ENCODE peak calls at places on chromosomes 13 and 19, in eight cellular contexts. S is cardiac muscle cell; P is AG04449; Y is A549; J is right lobe of liver; G is CD8-positive, alpha-beta T cell; V is uterus; F is cardiac fibroblast. L is an unnamed sample.

GRCh38 chr19:28544451-28545261 is 668.3 kb downstream of the UQCRFS1 start:
- DNase-seq in S (no peak), P (no peak), Y (no peak), J (no peak), G (no peak), V (no peak), F (no peak), L (no peak)

GRCh38 chr19:18675779-18676178 is 7.7 kb upstream of the CRTC1 start:
- DNase-seq in S (no peak), P (no peak), Y (no peak), J (no peak), G (no peak), V (no peak), F (peak; percentile 34), L (no peak)

GRCh38 chr19:45767881-45768643 is 990 bp downstream of the SIX5 start:
- DNase-seq in S (peak; percentile 74), P (no peak), Y (peak; percentile 89), J (peak; percentile 78), G (no peak), V (peak; percentile 75), F (peak; percentile 76), L (peak; percentile 45)

GRCh38 chr19:9945319-9945966 is 9.1 kb upstream of the OLFM2 start:
- DNase-seq in S (no peak), P (peak; percentile 98), Y (peak; percentile 37), J (peak; percentile 62), G (no peak), V (peak; percentile 98), F (peak; percentile 99), L (no peak)

GRCh38 chr19:39645800-39646411 is 9.8 kb upstream of the LGALS16 start:
- DNase-seq in S (peak; percentile 55), P (no peak), Y (no peak), J (no peak), G (no peak), V (no peak), F (peak; percentile 31), L (no peak)

GRCh38 chr19:53158119-53158656 is 665 bp downstream of the ZNF347 start:
- DNase-seq in S (peak; percentile 56), P (no peak), Y (no peak), J (peak; percentile 42), G (no peak), V (peak; percentile 29), F (peak; percentile 31), L (peak; percentile 32)

GRCh38 chr13:102724923-102725322 is 30.1 kb upstream of the METTL21C start:
- DNase-seq in S (peak; percentile 3), P (peak; percentile 23), Y (peak; percentile 42), J (peak; percentile 49), G (no peak), V (no peak), F (peak; percentile 75), L (no peak)

GRCh38 chr13:45167611-45168554 is 33.0 kb downstream of the KCTD4 start:
- DNase-seq in S (no peak), P (no peak), Y (peak; percentile 63), J (peak; percentile 59), G (no peak), V (no peak), F (peak; percentile 25), L (no peak)

GRCh38 chr19:50478901-50479715 is 2.5 kb upstream of the GARIN5A start:
- DNase-seq in S (peak; percentile 64), P (no peak), Y (peak; percentile 89), J (no peak), G (no peak), V (no peak), F (peak; percentile 61), L (no peak)

GRCh38 chr19:49229416-49229815 is 71.8 kb downstream of the TRPM4 start:
- DNase-seq in S (no peak), P (no peak), Y (no peak), J (no peak), G (no peak), V (no peak), F (no peak), L (no peak)

GRCh38 chr19:46383846-46384245 is 29.5 kb downstream of the CCDC8 start:
- DNase-seq in S (no peak), P (no peak), Y (no peak), J (peak; percentile 42), G (no peak), V (no peak), F (no peak), L (no peak)

GRCh38 chr19:58406818-58407657 is 1.4 kb upstream of the ZNF584 start:
- DNase-seq in S (no peak), P (no peak), Y (peak; percentile 60), J (no peak), G (no peak), V (no peak), F (no peak), L (no peak)
- TF ChIP-seq CTCF in S (peak; percentile 40), P (no peak), Y (peak; percentile 35), J (peak; percentile 11), G (no peak), V (no peak), F (peak; percentile 43), L (no peak)

DNA sequence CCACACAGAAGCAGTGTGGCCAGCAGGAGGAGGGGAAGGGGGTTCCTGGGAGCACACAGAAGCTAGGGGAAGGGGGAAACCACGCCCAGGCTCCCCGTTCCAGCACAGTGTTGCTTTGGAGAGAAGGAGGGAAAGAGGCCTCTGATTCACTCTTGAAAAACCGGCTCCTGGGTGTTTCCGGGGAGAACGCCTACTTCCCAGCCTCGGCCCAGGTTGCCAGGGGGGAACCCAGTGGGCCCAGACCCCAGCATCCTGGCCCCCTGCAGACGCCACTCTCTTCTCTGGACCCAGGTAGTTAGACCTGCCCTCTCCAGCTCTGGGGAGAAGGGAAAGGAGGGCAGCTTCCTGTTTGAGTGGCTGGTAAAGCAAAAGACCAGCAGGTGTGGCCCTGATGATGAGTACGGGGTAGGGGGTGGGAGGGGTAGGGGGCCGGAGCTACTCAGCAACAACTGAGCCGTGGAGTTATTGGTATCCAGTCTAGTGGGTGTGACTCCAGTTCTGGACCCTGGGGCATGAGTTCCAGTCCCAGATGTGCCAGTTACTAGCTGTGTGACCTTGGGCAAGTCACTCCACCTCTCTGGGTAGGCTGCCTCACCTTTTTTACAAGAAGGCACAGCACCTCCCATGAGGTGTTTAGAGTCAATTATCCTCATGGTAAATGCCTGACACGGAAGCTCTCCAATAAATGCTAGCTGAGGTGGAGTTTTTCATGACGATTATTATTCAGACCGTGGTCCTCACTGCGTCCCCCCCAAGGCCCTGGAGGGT is 833 bp downstream of the GIPC1 start:
- DNase-seq in S (no peak), P (no peak), Y (no peak), J (no peak), G (no peak), V (no peak), F (no peak), L (no peak)
- TF ChIP-seq CTCF in S (no peak), P (no peak), Y (no peak), J (no peak), G (no peak), V (no peak), F (no peak), L (no peak)

GRCh38 chr13:109162248-109163051 is 533.0 kb downstream of the MYO16 start:
- DNase-seq in S (no peak), P (no peak), Y (no peak), J (no peak), G (no peak), V (no peak), F (no peak), L (peak; percentile 48)
- TF ChIP-seq CTCF in S (no peak), P (no peak), Y (no peak), J (no peak), G (no peak), V (no peak), F (no peak), L (no peak)

DNA sequence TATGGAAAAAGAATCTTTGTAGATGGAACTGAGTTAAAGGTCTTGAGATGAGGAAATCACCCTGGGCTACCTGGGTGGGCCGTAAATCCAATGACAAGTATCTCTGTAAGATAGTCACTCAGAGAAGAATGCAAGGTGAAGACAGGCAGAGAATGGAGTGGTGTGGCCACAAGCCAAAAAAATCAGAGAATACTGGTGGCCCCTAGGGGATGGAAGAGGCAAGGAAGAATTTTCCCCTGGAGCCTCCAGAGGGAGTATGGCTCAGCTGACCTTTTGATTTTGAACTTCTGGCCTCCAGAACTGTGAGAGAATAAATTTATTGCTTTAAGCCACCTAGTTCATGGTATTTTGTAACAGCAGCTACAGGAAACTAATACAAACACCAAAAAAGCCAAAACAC is 32.7 kb upstream of the CSNK1A1L start:
- DNase-seq in S (no peak), P (no peak), Y (peak; percentile 4), J (no peak), G (no peak), V (no peak), F (peak; percentile 41), L (no peak)
- TF ChIP-seq CTCF in S (peak; percentile 37), P (peak; percentile 10), Y (no peak), J (no peak), G (no peak), V (no peak), F (peak; percentile 32), L (no peak)

L was measured in activated B cell treated with CpG ODN at 0.5 μM for 24 hours.